ENCODE peak calls at places on chromosomes 3 and 15, in six cellular contexts. Q, K, A, W, S and U are unnamed samples.

GRCh38 chr3:129650256-129650872 is 43.9 kb upstream of the PLXND1 start:
- DNase-seq in Q (no peak), K (peak), A (peak), W (peak), S (no peak), U (peak)

GRCh38 chr3:44309500-44309899 is 29.1 kb upstream of the TCAIM start:
- DNase-seq in Q (no peak), K (no peak), A (no peak), W (no peak), S (no peak), U (no peak)

GRCh38 chr3:47890037-47890831 is 87.3 kb downstream of the DHX30 start:
- DNase-seq in Q (no peak), K (no peak), A (no peak), W (no peak), S (no peak), U (peak)

GRCh38 chr3:177286034-177286433 is 88.8 kb upstream of the TBL1XR1 start:
- DNase-seq in Q (no peak), K (no peak), A (no peak), W (no peak), S (no peak), U (no peak)

GRCh38 chr15:90059208-90059985 is 42.9 kb downstream of the IDH2 start:
- DNase-seq in Q (peak), K (peak), A (no peak), W (no peak), S (no peak), U (peak)

GRCh38 chr3:14311722-14312121 is 90.7 kb upstream of the SLC6A6 start:
- DNase-seq in Q (no peak), K (no peak), A (no peak), W (no peak), S (no peak), U (no peak)

GRCh38 chr3:145893331-145893730 is 267.7 kb downstream of the PLOD2 start:
- DNase-seq in Q (no peak), K (no peak), A (no peak), W (no peak), S (no peak), U (no peak)

GRCh38 chr3:192571197-192571791 is 156.0 kb downstream of the FGF12 start:
- DNase-seq in Q (peak), K (peak), A (peak), W (peak), S (peak), U (no peak)

GRCh38 chr3:39208463-39209055 is 16.2 kb upstream of the XIRP1 start:
- DNase-seq in Q (peak), K (peak), A (peak), W (peak), S (peak), U (peak)

GRCh38 chr3:61181874-61182273 is 69.4 kb downstream of the FHIT start:
- DNase-seq in Q (peak), K (no peak), A (peak), W (peak), S (peak), U (peak)

GRCh38 chr3:67635257-67635656 is 19.2 kb downstream of the SUCLG2 start:
- DNase-seq in Q (no peak), K (no peak), A (peak), W (no peak), S (peak), U (peak)

GRCh38 chr3:27666708-27667107 is 55.4 kb downstream of the EOMES start:
- DNase-seq in Q (peak), K (peak), A (peak), W (no peak), S (no peak), U (peak)

GRCh38 chr3:45139372-45139894 is 6.7 kb downstream of the CDCP1 start:
- DNase-seq in Q (no peak), K (no peak), A (no peak), W (no peak), S (no peak), U (peak)

GRCh38 chr3:172135766-172136729 is 96.7 kb downstream of the FNDC3B start:
- DNase-seq in Q (no peak), K (peak), A (no peak), W (no peak), S (peak), U (peak)

GRCh38 chr3:119239421-119239820 is 1.3 kb downstream of the B4GALT4 start:
- DNase-seq in Q (no peak), K (no peak), A (no peak), W (no peak), S (no peak), U (no peak)

GRCh38 chr3:174199696-174200095 is 659.4 kb upstream of the NAALADL2 start:
- DNase-seq in Q (no peak), K (no peak), A (peak), W (no peak), S (no peak), U (no peak)

GRCh38 chr3:139677341-139678155 is at the start of gene NMNAT3:
- DNase-seq in Q (peak), K (peak), A (no peak), W (peak), S (no peak), U (peak)

GRCh38 chr15:35499723-35500122 is 46.2 kb downstream of the DPH6 start:
- DNase-seq in Q (no peak), K (no peak), A (no peak), W (no peak), S (peak), U (no peak)

GRCh38 chr3:7577513-7577912 is 716.6 kb downstream of the GRM7 start:
- DNase-seq in Q (no peak), K (no peak), A (no peak), W (no peak), S (no peak), U (no peak)

GRCh38 chr3:193857996-193858395 is 265.0 kb downstream of the OPA1 start:
- DNase-seq in Q (no peak), K (no peak), A (peak), W (no peak), S (peak), U (peak)

GRCh38 chr3:11776346-11776745 is 70.3 kb downstream of the TAMM41 start:
- DNase-seq in Q (no peak), K (no peak), A (no peak), W (no peak), S (no peak), U (no peak)

GRCh38 chr3:188229177-188229576 is 75.2 kb downstream of the LPP start:
- DNase-seq in Q (no peak), K (no peak), A (no peak), W (no peak), S (no peak), U (no peak)

GRCh38 chr3:162998205-162998604 is 1501.6 kb downstream of the OTOL1 start:
- DNase-seq in Q (no peak), K (no peak), A (no peak), W (no peak), S (no peak), U (no peak)

GRCh38 chr3:196974661-196975060 is 6.0 kb upstream of the PIGZ start:
- DNase-seq in Q (no peak), K (no peak), A (no peak), W (no peak), S (no peak), U (no peak)

GRCh38 chr15:101053261-101053660 is 134.1 kb downstream of the LRRK1 start:
- DNase-seq in Q (no peak), K (no peak), A (no peak), W (no peak), S (no peak), U (no peak)

GRCh38 chr3:48428088-48428862 is 1.6 kb downstream of the PLXNB1 start:
- DNase-seq in Q (peak), K (peak), A (no peak), W (no peak), S (no peak), U (no peak)

GRCh38 chr3:139537325-139537724 is 2.2 kb downstream of the RBP1 start:
- DNase-seq in Q (no peak), K (no peak), A (peak), W (no peak), S (peak), U (no peak)

GRCh38 chr3:150430272-150430671 is 22.2 kb downstream of the TSC22D2 start:
- DNase-seq in Q (no peak), K (no peak), A (no peak), W (no peak), S (no peak), U (no peak)

GRCh38 chr15:78761020-78761419 is 50.2 kb downstream of the ADAMTS7 start:
- DNase-seq in Q (no peak), K (no peak), A (no peak), W (no peak), S (no peak), U (no peak)